ENCODE peak calls at places on chromosomes 12 and 14, in seven cellular contexts. P is mucosa of descending colon, K is pancreas, Y is cardiac muscle cell, V is IMR-90, L is astrocyte of the cerebellum, A is astrocyte of the spinal cord. G is an unnamed sample.
A peak's percentile ranks its signal among the peaks of the same experiment; 100 is the strongest.

GRCh38 chr12:93376436-93377251 is 1.1 kb upstream of the NUDT4 start:
- DNase-seq in K (no peak), V (peak; percentile 60), A (peak; percentile 18), Y (peak; percentile 82), P (no peak), L (no peak), G (peak; percentile 48)

GRCh38 chr12:124279846-124280360 is 15.0 kb upstream of the RFLNA start:
- DNase-seq in L (no peak), K (no peak), V (no peak), Y (no peak), P (no peak), A (peak; percentile 27), G (no peak)

GRCh38 chr12:1890119-1890703 is 28.2 kb downstream of the CACNA2D4 start:
- DNase-seq in V (no peak), K (no peak), A (no peak), Y (no peak), L (no peak), P (no peak), G (no peak)

GRCh38 chr12:52230364-52231281 is 2.4 kb upstream of the KRT7 start:
- DNase-seq in L (no peak), K (peak; percentile 39), Y (no peak), V (peak; percentile 68), P (no peak), A (peak; percentile 67), G (peak; percentile 85)

GRCh38 chr14:74569826-74570591 is 42.0 kb downstream of the LTBP2 start:
- DNase-seq in Y (no peak), P (peak; percentile 40), V (peak; percentile 21), L (no peak), A (no peak), K (no peak), G (peak; percentile 88)

GRCh38 chr12:132110677-132111076 is 33.4 kb downstream of the DDX51 start:
- DNase-seq in P (no peak), K (no peak), L (no peak), V (no peak), A (no peak), Y (no peak), G (no peak)

GRCh38 chr14:32509632-32510187 is 180.6 kb downstream of the AKAP6 start:
- DNase-seq in P (no peak), K (no peak), Y (no peak), A (peak; percentile 99), L (peak; percentile 95), V (peak; percentile 97), G (peak; percentile 99)

GRCh38 chr12:71686658-71687025 is 760 bp downstream of the TMEM19 start:
- DNase-seq in P (no peak), V (peak; percentile 19), Y (no peak), K (no peak), A (no peak), L (no peak), G (peak; percentile 21)

GRCh38 chr14:104510794-104511611 is 68.6 kb upstream of the C14orf180 start:
- DNase-seq in P (no peak), A (no peak), V (no peak), Y (no peak), K (no peak), L (no peak), G (no peak)

GRCh38 chr14:23121401-23121800 is 2.3 kb upstream of the CEBPE start:
- DNase-seq in L (peak; percentile 41), P (no peak), A (peak; percentile 72), Y (no peak), K (no peak), V (peak; percentile 57), G (peak; percentile 87)

GRCh38 chr14:102568115-102568614 is 24.3 kb upstream of the RCOR1 start:
- DNase-seq in A (no peak), K (no peak), V (no peak), P (no peak), Y (no peak), L (no peak), G (no peak)

GRCh38 chr14:101084436-101084826 is 180.9 kb upstream of the RTL1 start:
- DNase-seq in P (no peak), V (no peak), Y (no peak), A (no peak), L (no peak), K (peak; percentile 19), G (no peak)

GRCh38 chr12:11209098-11209497 is 22.4 kb upstream of the TAS2R42 start:
- DNase-seq in V (no peak), L (no peak), P (no peak), Y (peak; percentile 15), A (no peak), K (no peak), G (no peak)

GRCh38 chr14:101355284-101355683 is 206.0 kb upstream of the DIO3 start:
- DNase-seq in Y (no peak), K (no peak), A (no peak), P (no peak), V (no peak), L (no peak), G (no peak)

GRCh38 chr12:48861111-48861510 is 4.6 kb downstream of the RND1 start:
- DNase-seq in V (no peak), A (no peak), P (no peak), L (no peak), Y (no peak), K (no peak), G (no peak)

GRCh38 chr14:49992901-49993335 is 100.0 kb downstream of the ARF6 start:
- DNase-seq in K (no peak), P (no peak), A (peak; percentile 58), L (no peak), V (peak; percentile 91), Y (no peak), G (peak; percentile 58)

GRCh38 chr12:71562681-71563595 is 100.7 kb downstream of the ZFC3H1 start:
- DNase-seq in A (no peak), V (no peak), K (no peak), L (no peak), P (no peak), Y (peak; percentile 38), G (no peak)

GRCh38 chr12:104877107-104877705 is 80.9 kb downstream of the SLC41A2 start:
- DNase-seq in P (no peak), L (peak; percentile 52), K (no peak), V (peak; percentile 49), Y (peak; percentile 53), A (peak; percentile 65), G (peak; percentile 74)

GRCh38 chr12:11675952-11676505 is 26.6 kb downstream of the ETV6 start:
- DNase-seq in V (no peak), P (no peak), L (no peak), Y (no peak), A (no peak), K (no peak), G (no peak)

GRCh38 chr14:74551903-74552371 is 58.4 kb downstream of the ISCA2 start:
- DNase-seq in P (no peak), K (no peak), A (no peak), V (no peak), L (no peak), Y (no peak), G (no peak)

GRCh38 chr14:72665259-72665658 is 228.6 kb downstream of the DPF3 start:
- DNase-seq in L (peak; percentile 93), Y (no peak), A (peak; percentile 97), V (peak; percentile 100), K (no peak), P (no peak), G (peak; percentile 97)

GRCh38 chr12:103924761-103925641 is 5.2 kb upstream of the HSP90B1 start:
- DNase-seq in K (no peak), L (peak; percentile 77), A (peak; percentile 94), P (no peak), V (peak; percentile 88), Y (no peak), G (peak; percentile 82)

GRCh38 chr14:35669782-35670181 is 135.8 kb downstream of the INSM2 start:
- DNase-seq in Y (no peak), K (no peak), V (peak; percentile 87), P (no peak), L (no peak), A (peak; percentile 59), G (peak; percentile 16)

GRCh38 chr12:62604373-62604772 is 137.7 kb downstream of the MON2 start:
- DNase-seq in P (no peak), L (no peak), Y (no peak), A (no peak), K (no peak), V (no peak), G (no peak)

GRCh38 chr12:62603811-62604098 is 137.1 kb downstream of the MON2 start:
- DNase-seq in A (no peak), K (no peak), P (no peak), Y (no peak), L (no peak), V (no peak), G (no peak)

GRCh38 chr12:62605972-62606371 is 139.3 kb downstream of the MON2 start:
- DNase-seq in K (no peak), Y (no peak), A (no peak), P (no peak), L (no peak), V (no peak), G (no peak)

GRCh38 chr12:62603061-62603810 is 136.6 kb downstream of the MON2 start:
- DNase-seq in K (peak; percentile 91), V (peak; percentile 89), A (peak; percentile 91), Y (peak; percentile 89), P (peak; percentile 92), L (peak; percentile 77), G (peak; percentile 90)

DNA sequence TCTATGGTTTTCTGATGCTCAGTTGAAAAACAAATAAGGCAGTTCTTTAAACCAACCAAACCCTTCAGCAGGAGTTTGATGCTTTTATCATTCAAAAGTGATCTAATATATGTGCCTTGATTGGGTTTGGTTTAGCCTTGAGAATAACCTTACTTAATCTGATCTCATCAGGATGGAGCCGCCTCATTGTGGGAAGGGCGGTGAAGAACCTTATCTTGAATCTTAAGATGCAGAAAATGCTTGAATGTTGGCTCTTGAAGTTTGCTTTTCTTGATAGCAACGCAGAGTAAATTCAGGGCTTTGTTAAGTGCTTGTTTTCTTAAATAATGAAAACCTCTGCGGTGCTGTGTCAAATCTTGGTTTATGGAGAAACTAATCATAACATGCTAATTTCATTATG is 138.2 kb downstream of the MON2 start:
- DNase-seq in A (peak; percentile 37), L (no peak), Y (no peak), K (no peak), V (peak; percentile 35), P (no peak), G (peak; percentile 31)
- H3K4me3 ChIP-seq in A (peak overlapping the region; percentile 87), L (peak overlapping the region; percentile 81), Y (peak overlapping the region; percentile 57), K (no peak overlapping the region), V (peak overlapping the region; percentile 97), P (no peak overlapping the region), G (peak overlapping the region; percentile 87)

GRCh38 chr12:88577537-88577936 is 2.7 kb downstream of the KITLG start:
- DNase-seq in P (no peak), Y (peak; percentile 23), V (no peak), A (peak; percentile 38), L (no peak), K (no peak), G (no peak)
- TF ChIP-seq CTCF in P (no peak), Y (peak; percentile 13), V (no peak), A (no peak), L (no peak), K (peak; percentile 10), G (no peak)

DNA sequence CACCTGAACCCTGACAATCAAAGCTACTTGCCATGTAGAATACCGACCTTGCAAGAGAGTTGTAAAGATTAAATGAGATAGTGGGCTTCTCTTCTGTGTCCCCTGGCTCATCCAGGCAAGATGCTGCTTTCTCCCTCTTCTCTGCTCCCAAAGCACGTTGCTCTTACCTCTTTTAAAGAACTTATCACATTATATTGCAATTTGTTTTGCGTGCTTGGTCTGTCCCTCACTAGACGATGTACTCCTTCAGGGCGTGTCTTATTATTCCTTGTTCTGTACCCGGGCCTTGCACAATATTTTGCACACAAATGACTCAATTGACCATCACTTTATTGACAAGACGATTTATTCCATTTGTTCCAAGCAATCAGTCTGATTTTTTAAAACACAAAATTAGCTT is 3.3 kb downstream of the DCN start:
- DNase-seq in L (no peak), Y (no peak), A (peak; percentile 26), P (no peak), V (peak; percentile 21), K (no peak), G (peak; percentile 73)
- H3K4me3 ChIP-seq in L (no peak overlapping the region), Y (no peak overlapping the region), A (peak overlapping the region; percentile 17), P (no peak overlapping the region), V (peak overlapping the region; percentile 94), K (no peak overlapping the region), G (peak overlapping the region; percentile 72)

GRCh38 chr12:67377541-67377940 is 108.4 kb downstream of the CAND1 start:
- DNase-seq in V (no peak), Y (no peak), L (no peak), P (no peak), A (no peak), K (no peak), G (no peak)
- TF ChIP-seq CTCF in V (no peak), Y (no peak), L (no peak), P (no peak), A (no peak), K (no peak), G (no peak)